ENCODE peak calls at places on chromosomes 7 and 10, in seven cellular contexts. T is fibroblast of lung, Y is tibial artery, Q is psoas muscle, H is GM10248, X is esophagus squamous epithelium, W is endothelial cell. A is an unnamed sample.

GRCh38 chr7:82109288-82109687 is 334.3 kb downstream of the CACNA2D1 start:
- DNase-seq in Y (no peak), W (no peak), T (peak), H (no peak), Q (no peak), X (no peak), A (no peak)

GRCh38 chr7:122546496-122546895 is 152.4 kb downstream of the RNF133 start:
- DNase-seq in Y (no peak), X (no peak), W (no peak), T (no peak), Q (peak), H (no peak), A (no peak)

GRCh38 chr10:118166951-118167350 is 120.2 kb upstream of the RAB11FIP2 start:
- DNase-seq in Y (no peak), Q (no peak), W (no peak), X (no peak), T (no peak), H (no peak), A (no peak)

GRCh38 chr10:123718544-123719060 is 52.4 kb downstream of the GPR26 start:
- DNase-seq in W (no peak), Y (no peak), X (no peak), Q (no peak), T (no peak), H (no peak), A (no peak)

GRCh38 chr7:34723866-34724490 is 66.0 kb downstream of the NPSR1 start:
- DNase-seq in H (no peak), Y (no peak), W (no peak), X (no peak), T (no peak), Q (no peak), A (no peak)

GRCh38 chr7:117769085-117769484 is 104.2 kb downstream of the CTTNBP2 start:
- DNase-seq in T (no peak), Q (no peak), W (no peak), X (no peak), Y (no peak), H (no peak), A (no peak)

GRCh38 chr7:4156190-4156589 is 525.9 kb upstream of the FOXK1 start:
- DNase-seq in X (no peak), T (no peak), W (no peak), Q (no peak), H (no peak), Y (no peak), A (no peak)

GRCh38 chr7:326845-327304 is 36.9 kb downstream of the FOXL3 start:
- DNase-seq in W (no peak), X (no peak), T (peak), Q (peak), Y (no peak), H (no peak), A (peak)

GRCh38 chr10:78905015-78905939 is 163.5 kb upstream of the ZMIZ1 start:
- DNase-seq in W (no peak), H (no peak), Y (no peak), X (no peak), Q (no peak), T (no peak), A (no peak)

GRCh38 chr10:69045441-69046300 is 42.2 kb upstream of the SRGN start:
- DNase-seq in Y (no peak), Q (no peak), X (no peak), W (no peak), H (peak), T (peak), A (no peak)

GRCh38 chr10:24360286-24361127 is 151.6 kb downstream of the KIAA1217 start:
- DNase-seq in Y (no peak), H (peak), W (peak), T (peak), X (no peak), Q (peak), A (peak)

GRCh38 chr7:39952378-39952777 is 2.3 kb downstream of the CDK13 start:
- DNase-seq in T (peak), X (no peak), Y (no peak), W (no peak), Q (no peak), H (no peak), A (no peak)

GRCh38 chr10:110615057-110615630 is 29.0 kb upstream of the RBM20 start:
- DNase-seq in Q (no peak), H (no peak), X (no peak), W (no peak), T (peak), Y (no peak), A (no peak)

GRCh38 chr10:118214751-118215150 is 127.4 kb downstream of the FAM204A start:
- DNase-seq in Y (no peak), X (no peak), H (no peak), W (no peak), T (no peak), Q (no peak), A (no peak)

GRCh38 chr10:86090807-86091206 is 275.8 kb downstream of the GRID1 start:
- DNase-seq in Y (no peak), Q (no peak), T (no peak), X (no peak), H (no peak), W (no peak), A (no peak)

GRCh38 chr10:119737039-119737663 is 11.3 kb downstream of the INPP5F start:
- DNase-seq in T (no peak), Q (no peak), X (no peak), W (no peak), H (no peak), Y (no peak), A (no peak)

GRCh38 chr7:87147500-87147899 is 4.8 kb upstream of the DMTF1 start:
- DNase-seq in Y (no peak), W (no peak), T (no peak), Q (no peak), X (no peak), H (no peak), A (no peak)

GRCh38 chr7:150806454-150806853 is 5.9 kb downstream of the TMEM176A start:
- DNase-seq in T (no peak), H (no peak), Y (no peak), Q (no peak), X (no peak), W (no peak), A (no peak)

GRCh38 chr10:128629111-128630096 is 503.2 kb upstream of the MKI67 start:
- DNase-seq in Y (no peak), H (no peak), Q (no peak), W (no peak), X (no peak), T (peak), A (peak)

GRCh38 chr7:101125989-101126650 is 784 bp upstream of the SERPINE1 start:
- DNase-seq in Q (peak), W (no peak), H (peak), Y (peak), X (no peak), T (peak), A (no peak)

GRCh38 chr10:22931948-22932347 is 4.1 kb downstream of the ARMC3 start:
- DNase-seq in X (no peak), H (no peak), Y (no peak), Q (no peak), T (peak), W (no peak), A (peak)

GRCh38 chr7:55538538-55538937 is 33.8 kb downstream of the VOPP1 start:
- DNase-seq in X (no peak), H (no peak), Y (no peak), W (no peak), T (peak), Q (no peak), A (no peak)

GRCh38 chr7:123966936-123967335 is 41.9 kb downstream of the SPAM1 start:
- DNase-seq in Q (no peak), H (no peak), T (no peak), X (no peak), W (no peak), Y (no peak), A (peak)

GRCh38 chr10:68301790-68302502 is 29.9 kb upstream of the HNRNPH3 start:
- DNase-seq in T (peak), Y (no peak), X (no peak), Q (no peak), H (peak), W (no peak), A (peak)

GRCh38 chr7:17677408-17677807 is 262.9 kb downstream of the SNX13 start:
- DNase-seq in Q (no peak), Y (no peak), T (peak), X (no peak), W (no peak), H (no peak), A (no peak)

GRCh38 chr7:142880886-142881505 is 4.5 kb downstream of the TRPV6 start:
- DNase-seq in Q (no peak), W (peak), H (peak), T (peak), Y (no peak), X (no peak), A (peak)

GRCh38 chr7:139451638-139452037 is 31.8 kb downstream of the KLRG2 start:
- DNase-seq in Q (no peak), H (no peak), W (no peak), Y (no peak), X (no peak), T (peak), A (no peak)

GRCh38 chr10:131663411-131663810 is 237.4 kb upstream of the PPP2R2D start:
- DNase-seq in Q (no peak), W (no peak), Y (no peak), X (no peak), H (no peak), T (no peak), A (no peak)

GRCh38 chr10:124992462-124993344 is 50.8 kb downstream of the ZRANB1 start:
- DNase-seq in X (no peak), Q (peak), W (peak), T (peak), Y (peak), H (peak), A (peak)

GRCh38 chr7:127476618-127477017 is 84.1 kb upstream of the ZNF800 start:
- DNase-seq in Y (no peak), Q (no peak), W (no peak), T (no peak), X (no peak), H (no peak), A (no peak)

GRCh38 chr10:93566435-93567276 is at the start of gene FFAR4:
- DNase-seq in W (peak), H (no peak), T (no peak), Q (peak), X (no peak), Y (peak), A (peak)

GRCh38 chr7:116503835-116504234 is 4.3 kb downstream of the CAV2 start:
- DNase-seq in X (no peak), H (no peak), Y (no peak), Q (no peak), T (no peak), W (no peak), A (no peak)

GRCh38 chr10:113553149-113553548 is 296 bp downstream of the HABP2 start:
- DNase-seq in Q (no peak), W (no peak), T (no peak), X (no peak), H (no peak), Y (no peak), A (no peak)

GRCh38 chr10:16950686-16951681 is 133.8 kb upstream of the RSU1 start:
- DNase-seq in W (peak), Q (no peak), X (no peak), Y (no peak), H (no peak), T (peak), A (peak)

GRCh38 chr7:135662123-135662372 is 266 bp upstream of the STMP1 start:
- DNase-seq in W (no peak), X (no peak), Y (no peak), T (no peak), Q (no peak), H (no peak), A (no peak)
- TF ChIP-seq CTCF in W (no peak), X (peak), Y (peak), T (no peak), Q (peak), H (no peak), A (no peak)

DNA sequence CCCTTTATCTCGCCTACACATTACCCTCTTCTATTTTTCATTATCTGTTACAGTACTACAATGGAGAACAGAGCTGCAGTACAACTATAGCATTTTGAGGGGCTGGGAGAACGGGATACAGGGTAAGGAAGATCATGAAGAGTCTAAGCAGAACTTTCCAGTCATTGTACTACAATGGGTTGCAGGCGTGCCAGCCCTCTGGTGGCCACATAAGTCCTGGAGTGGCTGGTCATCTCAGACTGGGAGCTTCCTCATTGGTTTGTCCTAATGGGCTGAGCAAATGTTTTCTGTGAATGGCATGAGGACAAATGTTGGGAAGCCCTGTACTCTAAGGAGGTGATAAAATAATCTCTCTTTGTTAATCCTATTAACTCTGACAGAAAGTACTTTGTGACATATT is 33.0 kb downstream of the TMEM106B start:
- DNase-seq in W (peak), T (peak), X (no peak), Y (no peak), Q (no peak), H (no peak), A (peak)
- TF ChIP-seq CTCF in W (peak), T (peak), X (no peak), Y (peak), Q (peak), H (no peak), A (peak)

DNA sequence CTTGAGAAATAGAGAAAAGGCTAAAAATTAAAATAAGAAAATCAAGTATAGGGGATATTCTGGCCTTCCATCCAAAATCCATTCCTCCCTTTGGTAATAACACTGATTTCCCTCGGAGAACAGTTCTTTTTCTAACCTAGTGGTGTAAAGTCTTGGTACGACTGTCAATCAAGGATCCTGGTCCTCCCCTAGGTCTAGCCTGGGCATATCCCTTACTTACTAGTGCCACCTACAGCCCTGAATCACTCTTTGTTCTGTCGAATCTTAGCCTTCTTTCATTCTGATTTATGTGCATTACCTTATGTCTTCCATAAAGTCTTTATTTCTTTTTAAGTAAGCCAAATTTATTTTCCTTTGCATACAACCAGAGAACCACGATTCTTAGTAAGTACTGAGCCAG is 298.7 kb upstream of the LRRTM3 start:
- DNase-seq in T (peak), Q (no peak), X (no peak), W (peak), Y (no peak), H (no peak), A (peak)
- TF ChIP-seq CTCF in T (no peak), Q (no peak), X (no peak), W (no peak), Y (no peak), H (no peak), A (no peak)

DNA sequence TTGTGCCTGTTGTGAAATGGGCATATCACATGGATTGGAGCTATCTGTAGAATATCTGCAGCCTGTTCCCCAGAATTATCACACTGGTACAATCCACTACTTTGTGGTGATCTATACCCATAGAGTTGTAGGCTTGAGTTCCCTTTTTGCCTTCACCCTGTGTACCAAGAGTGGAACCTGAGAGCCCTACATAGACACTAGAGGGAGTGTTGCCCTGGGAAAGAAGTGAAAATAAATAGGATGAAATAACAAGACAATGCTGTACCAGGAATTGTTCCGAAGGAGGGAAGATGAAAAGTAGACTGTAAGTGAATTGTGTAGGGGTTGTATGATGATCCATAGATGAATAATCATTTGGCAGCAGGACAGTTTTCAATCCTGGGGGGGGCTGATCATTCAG is 9.0 kb downstream of the SORCS3 start:
- DNase-seq in Q (no peak), T (no peak), Y (no peak), X (no peak), W (no peak), H (no peak), A (no peak)
- TF ChIP-seq CTCF in Q (no peak), T (no peak), Y (no peak), X (no peak), W (no peak), H (no peak), A (no peak)

GRCh38 chr10:63651864-63652263 is 130.7 kb downstream of the REEP3 start:
- DNase-seq in X (no peak), Y (no peak), W (no peak), T (no peak), H (no peak), Q (no peak), A (no peak)
- TF ChIP-seq CTCF in X (no peak), Y (no peak), W (no peak), T (no peak), H (no peak), Q (no peak), A (no peak)

GRCh38 chr10:30688456-30688855 is 58.9 kb upstream of the LYZL2 start:
- DNase-seq in Q (no peak), W (no peak), X (no peak), T (peak), H (no peak), Y (no peak), A (no peak)
- TF ChIP-seq CTCF in Q (no peak), W (no peak), X (no peak), T (no peak), H (no peak), Y (no peak), A (no peak)

GRCh38 chr7:152464312-152465117 is 28.7 kb upstream of the KMT2C start:
- DNase-seq in X (no peak), W (peak), H (peak), T (peak), Q (peak), Y (peak), A (peak)
- TF ChIP-seq CTCF in X (no peak), W (no peak), H (no peak), T (no peak), Q (no peak), Y (no peak), A (no peak)

DNA sequence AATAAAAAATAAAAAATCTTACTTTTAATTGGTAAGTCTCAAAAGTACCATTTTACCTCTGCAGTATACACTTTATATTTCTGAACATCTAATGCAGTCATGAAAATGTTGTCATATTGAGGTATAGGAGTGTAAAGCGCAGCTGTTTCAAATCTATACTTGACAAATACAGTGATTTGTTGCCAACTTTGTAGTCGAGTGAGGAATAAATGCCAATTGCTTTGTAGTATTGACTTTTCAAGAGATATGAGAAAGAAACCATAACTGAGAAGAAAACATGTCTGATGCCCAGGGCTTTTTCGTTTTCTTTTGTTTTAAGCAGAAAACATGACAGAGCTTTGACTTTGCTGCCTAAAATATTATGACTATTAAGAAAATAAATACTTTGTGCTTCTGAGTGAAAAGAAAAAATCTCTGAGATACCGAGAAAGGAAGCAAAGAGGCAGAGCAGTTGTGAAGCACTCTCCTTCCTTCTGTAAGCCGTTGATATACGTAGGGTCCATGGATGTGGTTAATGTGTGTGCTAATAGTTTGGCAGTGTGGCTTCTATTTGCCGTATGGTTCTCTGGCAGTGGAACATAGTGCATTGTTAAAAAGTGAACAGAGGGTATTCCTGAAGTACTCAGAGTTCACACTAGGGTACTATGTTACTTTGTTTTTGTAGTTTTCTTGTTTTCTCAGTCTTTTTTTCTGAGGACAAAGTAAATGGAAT is 38.2 kb downstream of the AVL9 start:
- DNase-seq in X (no peak), W (no peak), Y (no peak), Q (no peak), T (peak), H (no peak), A (no peak)
- TF ChIP-seq CTCF in X (no peak), W (no peak), Y (no peak), Q (no peak), T (no peak), H (no peak), A (no peak)

GRCh38 chr10:72045586-72045985 is 42.8 kb downstream of the SPOCK2 start:
- DNase-seq in Q (no peak), X (no peak), H (no peak), W (no peak), T (peak), Y (no peak), A (no peak)

GRCh38 chr10:72050873-72051272 is 37.5 kb downstream of the SPOCK2 start:
- DNase-seq in Y (no peak), H (no peak), Q (peak), W (no peak), T (no peak), X (no peak), A (no peak)

GRCh38 chr10:72049969-72050781 is 38.2 kb downstream of the SPOCK2 start:
- DNase-seq in Y (no peak), W (no peak), X (no peak), Q (peak), H (no peak), T (no peak), A (no peak)

GRCh38 chr10:72049472-72049871 is 38.9 kb downstream of the SPOCK2 start:
- DNase-seq in Q (peak), H (no peak), Y (no peak), W (no peak), X (no peak), T (no peak), A (no peak)

GRCh38 chr10:72048450-72049124 is 39.8 kb downstream of the SPOCK2 start:
- DNase-seq in H (peak), Y (peak), X (peak), Q (peak), W (peak), T (peak), A (peak)
- TF ChIP-seq CTCF in H (peak), Y (peak), X (peak), Q (peak), W (peak), T (peak), A (peak)